ENCODE peak calls at places on chromosomes 6 and 20, in eight cellular contexts. Y is AG08395; B is ELR; T is NCI-H1105; V is iPS DF 6.9; F is heart right ventricle; Q is fibroblast of the aortic adventitia; G is stimulated activated CD4-positive, alpha-beta T cell treated with anti-CD3 and anti-CD28 coated beads, Interleukin-1b, Interleukin-23, amount 100 ng/mL, for 24 hours. X is an unnamed sample.

GRCh38 chr6:1164600-1164999 is 147.3 kb upstream of the FOXQ1 start:
- DNase-seq in T (no peak), Y (peak), B (no peak), F (no peak), Q (no peak), G (no peak), V (no peak), X (no peak)

GRCh38 chr6:15818044-15818443 is 155.2 kb upstream of the DTNBP1 start:
- DNase-seq in V (no peak), G (no peak), Q (no peak), Y (no peak), B (no peak), F (no peak), T (no peak), X (no peak)

GRCh38 chr6:37177083-37177949 is 7.4 kb downstream of the PIM1 start:
- DNase-seq in Y (no peak), G (no peak), Q (no peak), T (no peak), F (no peak), B (no peak), V (no peak), X (no peak)

GRCh38 chr20:9374068-9374467 is 140.3 kb upstream of the LAMP5 start:
- DNase-seq in V (no peak), F (no peak), G (no peak), Y (no peak), T (no peak), Q (no peak), B (no peak), X (no peak)

GRCh38 chr20:17621229-17621968 is 51.5 kb downstream of the DSTN start:
- DNase-seq in T (no peak), F (no peak), G (no peak), V (no peak), B (no peak), Q (no peak), Y (no peak), X (no peak)

GRCh38 chr20:50670126-50670862 is 21.0 kb downstream of the RIPOR3 start:
- DNase-seq in G (no peak), Q (no peak), B (peak), F (no peak), Y (no peak), T (no peak), V (no peak), X (peak)

GRCh38 chr6:37637562-37638413 is 59.9 kb downstream of the MDGA1 start:
- DNase-seq in Y (no peak), Q (no peak), G (no peak), T (no peak), V (no peak), B (no peak), F (no peak), X (no peak)

GRCh38 chr6:25181923-25182322 is 97.3 kb upstream of the CARMIL1 start:
- DNase-seq in V (no peak), B (peak), T (no peak), Q (no peak), F (no peak), Y (no peak), G (no peak), X (no peak)

GRCh38 chr20:1215386-1216170 is 10.3 kb upstream of the RAD21L1 start:
- DNase-seq in B (peak), Q (no peak), Y (no peak), F (no peak), G (no peak), T (no peak), V (no peak), X (no peak)

GRCh38 chr6:146224449-146224848 is 195.6 kb downstream of the GRM1 start:
- DNase-seq in T (no peak), B (no peak), Q (peak), Y (no peak), F (no peak), V (no peak), G (no peak), X (no peak)

GRCh38 chr6:83962592-83962991 is 71.0 kb upstream of the MRAP2 start:
- DNase-seq in T (no peak), Q (no peak), B (no peak), G (no peak), Y (no peak), F (no peak), V (no peak), X (no peak)

GRCh38 chr6:81753709-81754678 is 1.5 kb upstream of the TENT5A start:
- DNase-seq in B (peak), F (peak), Y (peak), G (peak), V (no peak), T (no peak), Q (peak), X (peak)

GRCh38 chr6:43228951-43229802 is at the start of gene DNPH1:
- DNase-seq in T (peak), B (peak), Q (peak), F (peak), Y (peak), V (peak), G (peak), X (peak)

GRCh38 chr20:14724036-14724435 is 386.6 kb upstream of the FLRT3 start:
- DNase-seq in T (no peak), F (no peak), B (no peak), Y (no peak), G (no peak), V (no peak), Q (no peak), X (no peak)

GRCh38 chr20:10553326-10553984 is 118.3 kb downstream of the SLX4IP start:
- DNase-seq in Y (peak), T (peak), G (peak), Q (peak), V (peak), B (peak), F (peak), X (peak)

GRCh38 chr20:47576516-47577033 is 74.9 kb downstream of the NCOA3 start:
- DNase-seq in Q (peak), Y (peak), F (peak), T (peak), G (no peak), B (peak), V (no peak), X (peak)

GRCh38 chr6:100339574-100340255 is 125.0 kb downstream of the SIM1 start:
- DNase-seq in Y (no peak), V (no peak), B (no peak), G (no peak), T (no peak), Q (peak), F (no peak), X (no peak)

GRCh38 chr20:20864346-20865096 is 152.1 kb upstream of the RALGAPA2 start:
- DNase-seq in F (no peak), T (peak), Y (no peak), B (peak), Q (peak), G (no peak), V (peak), X (peak)

GRCh38 chr6:73523434-73524123 is 2.7 kb upstream of the EEF1A1 start:
- DNase-seq in Y (peak), B (peak), Q (peak), T (no peak), G (no peak), F (peak), V (no peak), X (peak)

GRCh38 chr20:16864069-16864468 is 115.9 kb downstream of the OTOR start:
- DNase-seq in F (no peak), Y (peak), G (no peak), T (no peak), B (no peak), Q (no peak), V (no peak), X (no peak)

GRCh38 chr6:73308712-73309533 is 45.2 kb downstream of the DPPA5 start:
- DNase-seq in Q (peak), G (no peak), Y (no peak), V (no peak), T (no peak), F (no peak), B (peak), X (peak)

GRCh38 chr6:2961971-2962370 is 9.4 kb downstream of the SERPINB6 start:
- DNase-seq in V (no peak), T (no peak), Q (no peak), B (no peak), G (no peak), F (no peak), Y (no peak), X (peak)

GRCh38 chr20:25218109-25218486 is 22.6 kb downstream of the ENTPD6 start:
- DNase-seq in G (no peak), F (no peak), T (no peak), Y (no peak), V (no peak), B (no peak), Q (no peak), X (no peak)

GRCh38 chr6:144710207-144710606 is 425.1 kb downstream of the UTRN start:
- DNase-seq in V (no peak), B (peak), T (no peak), F (no peak), G (no peak), Y (peak), Q (peak), X (no peak)

GRCh38 chr6:75210885-75211739 is 5.3 kb upstream of the COL12A1 start:
- DNase-seq in Q (peak), V (no peak), G (peak), Y (peak), B (peak), T (peak), F (peak), X (peak)

X was measured in small intestine.